ENCODE peak calls at places on chromosomes 16 and 17, in eight cellular contexts. K is neural progenitor cell, Y is SK-N-SH, D is PC-3, M is HCT116, N is GM23248, H is GM23338, P is MM.1S. B is an unnamed sample.
A peak's percentile ranks its signal among the peaks of the same experiment; 100 is the strongest.

GRCh38 chr17:78828470-78829185 is 12.0 kb downstream of the USP36 start:
- DNase-seq in Y (peak; percentile 42), D (peak; percentile 53), H (peak; percentile 30), K (peak; percentile 24), N (peak; percentile 88), M (peak; percentile 24), P (no peak), B (no peak)

GRCh38 chr17:51833620-51834019 is 324.9 kb downstream of the CA10 start:
- DNase-seq in N (no peak), Y (no peak), H (no peak), M (no peak), P (no peak), D (no peak), K (no peak), B (no peak)

GRCh38 chr16:50627419-50627818 is 53.7 kb downstream of the SNX20 start:
- DNase-seq in K (peak; percentile 58), Y (peak; percentile 42), N (peak; percentile 18), H (peak; percentile 74), P (no peak), D (no peak), M (no peak), B (peak; percentile 15)

GRCh38 chr17:21042434-21043295 is at the start of gene USP22:
- DNase-seq in D (no peak), Y (peak; percentile 92), P (no peak), K (peak; percentile 66), N (peak; percentile 98), H (no peak), M (no peak), B (peak; percentile 98)

GRCh38 chr17:77803726-77804125 is 154.8 kb upstream of the TNRC6C start:
- DNase-seq in H (no peak), M (no peak), P (no peak), N (no peak), Y (no peak), K (no peak), D (no peak), B (no peak)

GRCh38 chr16:57381791-57382534 is 9.7 kb downstream of the CX3CL1 start:
- DNase-seq in H (no peak), K (no peak), P (no peak), N (no peak), Y (peak; percentile 8), M (no peak), D (no peak), B (no peak)

GRCh38 chr16:50263940-50264929 is 2.1 kb upstream of the ADCY7 start:
- DNase-seq in M (no peak), H (no peak), D (peak; percentile 63), K (no peak), N (peak; percentile 43), Y (no peak), P (no peak), B (no peak)

GRCh38 chr17:18988546-18989173 is 15.9 kb downstream of the FAM83G start:
- DNase-seq in D (no peak), M (no peak), N (no peak), Y (no peak), K (no peak), P (no peak), H (no peak), B (no peak)

GRCh38 chr16:78684040-78684611 is 584.7 kb downstream of the WWOX start:
- DNase-seq in K (no peak), M (no peak), D (peak; percentile 77), P (no peak), H (no peak), Y (no peak), N (peak; percentile 95), B (no peak)

GRCh38 chr17:229130-229944 is 47.9 kb upstream of the DOC2B start:
- DNase-seq in M (no peak), K (no peak), N (no peak), H (no peak), Y (no peak), D (no peak), P (no peak), B (no peak)

GRCh38 chr17:80952291-80952690 is 39.4 kb upstream of the CHMP6 start:
- DNase-seq in K (no peak), P (no peak), H (no peak), N (no peak), D (no peak), M (no peak), Y (peak; percentile 27), B (no peak)

GRCh38 chr17:42072323-42073187 is 22.2 kb upstream of the C17orf113 start:
- DNase-seq in K (peak; percentile 79), P (no peak), Y (peak; percentile 83), D (no peak), H (peak; percentile 67), N (peak; percentile 34), M (no peak), B (peak; percentile 39)

GRCh38 chr17:78901806-78902205 is 1.2 kb downstream of the CEP295NL start:
- DNase-seq in P (no peak), D (no peak), Y (no peak), N (no peak), M (no peak), H (no peak), K (no peak), B (no peak)

GRCh38 chr17:20852541-20853370 is 190.1 kb downstream of the USP22 start:
- DNase-seq in P (peak; percentile 45), H (peak; percentile 67), D (peak; percentile 35), M (no peak), K (peak; percentile 76), Y (peak; percentile 33), N (peak; percentile 16), B (no peak)

GRCh38 chr17:77383613-77384608 is 243.1 kb downstream of the SEC14L1 start:
- DNase-seq in P (no peak), H (no peak), Y (no peak), M (no peak), N (peak; percentile 51), K (no peak), D (no peak), B (no peak)

GRCh38 chr17:50934672-50935200 is 68.6 kb upstream of the TOB1 start:
- DNase-seq in M (no peak), Y (no peak), K (no peak), H (no peak), P (no peak), D (no peak), N (no peak), B (no peak)

GRCh38 chr16:2966803-2967184 is 2.4 kb upstream of the PAQR4 start:
- DNase-seq in Y (no peak), H (peak; percentile 70), N (peak; percentile 55), D (no peak), K (peak; percentile 29), M (no peak), P (no peak), B (no peak)

GRCh38 chr16:85391175-85391707 is 221.9 kb upstream of the GSE1 start:
- DNase-seq in K (no peak), P (no peak), N (no peak), M (no peak), H (no peak), Y (no peak), D (no peak), B (no peak)

DNA sequence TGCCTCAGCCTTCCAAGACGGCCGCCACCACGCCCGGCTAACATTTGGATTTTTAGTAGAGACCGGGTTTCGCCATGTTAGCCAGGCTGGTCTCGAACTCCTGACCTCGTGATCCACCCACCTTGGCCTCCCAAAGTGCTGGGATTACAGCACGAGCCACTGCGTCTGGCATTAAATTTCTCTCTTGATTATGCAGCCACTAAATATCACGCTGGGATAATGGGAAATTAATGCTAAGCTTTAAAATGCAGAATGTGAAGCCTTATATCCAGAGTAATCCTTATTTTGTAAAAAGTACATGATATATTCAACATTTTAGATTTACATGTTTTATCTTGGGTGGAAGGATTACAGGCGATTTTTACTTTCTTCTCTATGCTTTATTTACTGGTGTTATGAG is 89.2 kb downstream of the ANKRD11 start:
- DNase-seq in Y (no peak), M (no peak), H (no peak), P (no peak), D (no peak), N (no peak), K (no peak), B (no peak)
- H4K20me1 ChIP-seq in Y (peaks cover 92% of the 10 kb centered on the region), M (peaks cover 38% of the 10 kb centered on the region), H (peaks cover 77% of the 10 kb centered on the region), P (peaks cover 9% of the 10 kb centered on the region), D (peaks cover 42% of the 10 kb centered on the region), N (peaks cover 69% of the 10 kb centered on the region), K (peaks cover 92% of the 10 kb centered on the region), B (peaks cover 4% of the 10 kb centered on the region)

GRCh38 chr17:8941520-8941919 is 24.0 kb downstream of the PIK3R5 start:
- DNase-seq in D (no peak), P (no peak), Y (no peak), N (no peak), H (no peak), M (no peak), K (no peak), B (no peak)

GRCh38 chr17:8941980-8942617 is 23.4 kb downstream of the PIK3R5 start:
- DNase-seq in M (no peak), Y (no peak), D (no peak), P (no peak), K (no peak), H (no peak), N (no peak), B (no peak)

GRCh38 chr17:8944083-8944482 is 21.4 kb downstream of the PIK3R5 start:
- DNase-seq in P (no peak), K (no peak), D (no peak), Y (no peak), N (no peak), M (no peak), H (no peak), B (no peak)

GRCh38 chr17:8940866-8941471 is 24.5 kb downstream of the PIK3R5 start:
- DNase-seq in M (no peak), H (no peak), N (no peak), Y (no peak), P (no peak), K (no peak), D (no peak), B (no peak)

GRCh38 chr17:8939496-8940334 is 25.8 kb downstream of the PIK3R5 start:
- DNase-seq in H (peak; percentile 10), K (no peak), M (no peak), Y (no peak), N (no peak), D (no peak), P (peak; percentile 64), B (no peak)
- TF ChIP-seq EZH2phosphoT487 in H (no peak), K (no peak), M (no peak), Y (no peak), N (no peak), D (no peak), P (no peak), B (no peak)

GRCh38 chr17:4834621-4835020 is 1.5 kb downstream of the MINK1 start:
- DNase-seq in Y (no peak), K (no peak), N (no peak), D (peak; percentile 38), M (no peak), H (no peak), P (no peak), B (peak; percentile 11)
- H4K20me1 ChIP-seq in Y (peaks cover 27% of the 10 kb centered on the region), K (peaks cover 34% of the 10 kb centered on the region), N (peaks cover 16% of the 10 kb centered on the region), D (no peaks in the 10 kb centered on the region), M (no peaks in the 10 kb centered on the region), H (peaks cover 11% of the 10 kb centered on the region), P (no peaks in the 10 kb centered on the region), B (no peaks in the 10 kb centered on the region)

GRCh38 chr16:51884773-51885172 is 662.2 kb downstream of the TOX3 start:
- DNase-seq in H (no peak), M (no peak), Y (no peak), K (no peak), P (no peak), N (no peak), D (no peak), B (no peak)

GRCh38 chr16:51888021-51888420 is 658.9 kb downstream of the TOX3 start:
- DNase-seq in M (no peak), P (no peak), Y (no peak), H (no peak), K (no peak), N (peak; percentile 79), D (no peak), B (no peak)

GRCh38 chr16:51886456-51886855 is 660.5 kb downstream of the TOX3 start:
- DNase-seq in Y (no peak), M (no peak), K (no peak), D (no peak), P (no peak), N (no peak), H (no peak), B (no peak)

GRCh38 chr16:51888534-51888933 is 658.4 kb downstream of the TOX3 start:
- DNase-seq in H (no peak), P (no peak), N (peak; percentile 15), D (no peak), M (no peak), K (no peak), Y (no peak), B (no peak)
- TF ChIP-seq EZH2phosphoT487 in H (no peak), P (no peak), N (no peak), D (no peak), M (no peak), K (no peak), Y (no peak), B (no peak)